ENCODE peak calls at places on chromosomes 5 and 9, in seven cellular contexts. One of them, this sample, is unnamed.

GRCh38 chr5:167889276-167889675 is 402.2 kb upstream of the WWC1 start:
- DNase-seq in endothelial cell: no peak
- DNase-seq in A673: no peak
- DNase-seq in cardiac muscle cell: no peak
- DNase-seq in RWPE1: no peak
- DNase-seq in IMR-90: no peak
- DNase-seq in CD8-positive, alpha-beta T cell: no peak
- DNase-seq in this sample: no peak

GRCh38 chr5:172778223-172778814 is 7.3 kb upstream of the DUSP1 start:
- DNase-seq in cardiac muscle cell: peak
- DNase-seq in CD8-positive, alpha-beta T cell: no peak
- DNase-seq in A673: no peak
- DNase-seq in RWPE1: peak
- DNase-seq in endothelial cell: no peak
- DNase-seq in IMR-90: peak
- DNase-seq in this sample: no peak

GRCh38 chr9:72458153-72458552 is 63.3 kb upstream of the TMC1 start:
- DNase-seq in A673: no peak
- DNase-seq in endothelial cell: no peak
- DNase-seq in cardiac muscle cell: no peak
- DNase-seq in CD8-positive, alpha-beta T cell: no peak
- DNase-seq in IMR-90: no peak
- DNase-seq in RWPE1: no peak
- DNase-seq in this sample: no peak

GRCh38 chr5:80140496-80140895 is 105.3 kb downstream of the THBS4 start:
- DNase-seq in RWPE1: no peak
- DNase-seq in A673: no peak
- DNase-seq in IMR-90: no peak
- DNase-seq in CD8-positive, alpha-beta T cell: no peak
- DNase-seq in cardiac muscle cell: no peak
- DNase-seq in endothelial cell: no peak
- DNase-seq in this sample: no peak

GRCh38 chr5:34891981-34892380 is 23.3 kb downstream of the RAD1 start:
- DNase-seq in A673: no peak
- DNase-seq in IMR-90: peak
- DNase-seq in cardiac muscle cell: peak
- DNase-seq in CD8-positive, alpha-beta T cell: no peak
- DNase-seq in RWPE1: no peak
- DNase-seq in endothelial cell: no peak
- DNase-seq in this sample: no peak

GRCh38 chr9:91036826-91037510 is 235.3 kb downstream of the SYK start:
- DNase-seq in CD8-positive, alpha-beta T cell: peak
- DNase-seq in IMR-90: peak
- DNase-seq in RWPE1: peak
- DNase-seq in endothelial cell: peak
- DNase-seq in cardiac muscle cell: peak
- DNase-seq in A673: peak
- DNase-seq in this sample: peak

GRCh38 chr9:133939386-133939785 is 52.7 kb downstream of the VAV2 start:
- DNase-seq in A673: no peak
- DNase-seq in endothelial cell: no peak
- DNase-seq in cardiac muscle cell: no peak
- DNase-seq in IMR-90: no peak
- DNase-seq in CD8-positive, alpha-beta T cell: no peak
- DNase-seq in RWPE1: no peak
- DNase-seq in this sample: no peak

GRCh38 chr9:124242331-124243194 is 15.2 kb upstream of the NEK6 start:
- DNase-seq in RWPE1: no peak
- DNase-seq in A673: peak
- DNase-seq in CD8-positive, alpha-beta T cell: no peak
- DNase-seq in endothelial cell: peak
- DNase-seq in IMR-90: peak
- DNase-seq in cardiac muscle cell: peak
- DNase-seq in this sample: no peak

GRCh38 chr5:62779010-62779422 is 200.4 kb downstream of the LRRC70 start:
- DNase-seq in A673: peak
- DNase-seq in CD8-positive, alpha-beta T cell: no peak
- DNase-seq in IMR-90: peak
- DNase-seq in endothelial cell: peak
- DNase-seq in RWPE1: peak
- DNase-seq in cardiac muscle cell: peak
- DNase-seq in this sample: peak

GRCh38 chr5:175444060-175444904 is at the start of gene DRD1:
- DNase-seq in endothelial cell: peak
- DNase-seq in CD8-positive, alpha-beta T cell: peak
- DNase-seq in A673: peak
- DNase-seq in RWPE1: peak
- DNase-seq in IMR-90: peak
- DNase-seq in cardiac muscle cell: peak
- DNase-seq in this sample: peak

GRCh38 chr5:73655521-73656160 is 29.6 kb downstream of the ARHGEF28 start:
- DNase-seq in CD8-positive, alpha-beta T cell: no peak
- DNase-seq in endothelial cell: no peak
- DNase-seq in cardiac muscle cell: no peak
- DNase-seq in RWPE1: no peak
- DNase-seq in A673: no peak
- DNase-seq in IMR-90: no peak
- DNase-seq in this sample: no peak
- TF ChIP-seq CTCF in CD8-positive, alpha-beta T cell: no peak
- TF ChIP-seq CTCF in endothelial cell: no peak
- TF ChIP-seq CTCF in cardiac muscle cell: no peak
- TF ChIP-seq CTCF in RWPE1: no peak
- TF ChIP-seq CTCF in A673: no peak
- TF ChIP-seq CTCF in IMR-90: no peak
- TF ChIP-seq CTCF in this sample: no peak

GRCh38 chr5:170861855-170862766 is at the start of gene RANBP17:
- DNase-seq in IMR-90: peak
- DNase-seq in CD8-positive, alpha-beta T cell: no peak
- DNase-seq in endothelial cell: peak
- DNase-seq in A673: no peak
- DNase-seq in RWPE1: peak
- DNase-seq in cardiac muscle cell: peak
- DNase-seq in this sample: peak
- TF ChIP-seq CTCF in IMR-90: peak
- TF ChIP-seq CTCF in CD8-positive, alpha-beta T cell: no peak
- TF ChIP-seq CTCF in endothelial cell: no peak
- TF ChIP-seq CTCF in A673: no peak
- TF ChIP-seq CTCF in RWPE1: peak
- TF ChIP-seq CTCF in cardiac muscle cell: no peak
- TF ChIP-seq CTCF in this sample: no peak

GRCh38 chr5:6480133-6481051 is 31.7 kb downstream of the UBE2QL1 start:
- DNase-seq in IMR-90: no peak
- DNase-seq in CD8-positive, alpha-beta T cell: no peak
- DNase-seq in cardiac muscle cell: no peak
- DNase-seq in endothelial cell: no peak
- DNase-seq in A673: no peak
- DNase-seq in RWPE1: no peak
- DNase-seq in this sample: peak
- TF ChIP-seq CTCF in IMR-90: no peak
- TF ChIP-seq CTCF in CD8-positive, alpha-beta T cell: no peak
- TF ChIP-seq CTCF in cardiac muscle cell: no peak
- TF ChIP-seq CTCF in endothelial cell: no peak
- TF ChIP-seq CTCF in A673: peak
- TF ChIP-seq CTCF in RWPE1: no peak
- TF ChIP-seq CTCF in this sample: no peak

DNA sequence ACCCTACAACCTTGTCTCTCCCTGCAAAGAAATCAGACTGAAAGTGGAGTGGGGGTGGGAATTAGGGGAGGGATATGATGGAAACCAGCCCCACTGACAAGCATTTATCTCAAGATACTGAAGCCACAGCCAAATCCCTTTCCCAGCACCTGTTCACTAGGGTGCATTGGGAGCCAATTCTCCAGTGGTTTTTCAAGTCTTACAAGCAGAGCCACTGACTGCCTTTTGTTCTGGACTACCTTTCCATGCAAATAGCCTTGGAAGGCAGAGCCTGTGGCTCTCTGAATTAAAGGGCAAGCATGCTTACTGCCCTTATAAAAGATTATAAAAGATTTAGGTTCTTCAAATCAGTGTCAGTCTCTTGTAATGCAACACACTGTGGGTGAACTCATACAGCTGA is 8.8 kb upstream of the GGTA1 start:
- DNase-seq in IMR-90: no peak
- DNase-seq in RWPE1: no peak
- DNase-seq in A673: no peak
- DNase-seq in CD8-positive, alpha-beta T cell: no peak
- DNase-seq in endothelial cell: no peak
- DNase-seq in cardiac muscle cell: no peak
- DNase-seq in this sample: no peak
- TF ChIP-seq CTCF in IMR-90: no peak
- TF ChIP-seq CTCF in RWPE1: no peak
- TF ChIP-seq CTCF in A673: no peak
- TF ChIP-seq CTCF in CD8-positive, alpha-beta T cell: no peak
- TF ChIP-seq CTCF in endothelial cell: no peak
- TF ChIP-seq CTCF in cardiac muscle cell: no peak
- TF ChIP-seq CTCF in this sample: no peak